ENCODE peak calls at places on chromosomes 4 and X, in ten cellular contexts. M, E, T, X, Z, W, B, A, D and G are unnamed samples.
A peak's percentile ranks its signal among the peaks of the same experiment; 100 is the strongest.

GRCh38 chr4:187069398-187069797 is 345.7 kb upstream of the FAT1 start:
- DNase-seq in W (no peak), M (no peak), Z (no peak), B (no peak), X (peak; percentile 8), T (no peak), D (no peak), E (no peak), A (no peak), G (no peak)

GRCh38 chr4:170990989-170991589 is 822.1 kb upstream of the GALNTL6 start:
- DNase-seq in A (no peak), X (peak; percentile 55), E (peak; percentile 76), B (no peak), T (peak; percentile 52), Z (no peak), M (no peak), D (peak; percentile 9), W (no peak), G (no peak)

GRCh38 chr4:2416564-2417195 is 1.8 kb downstream of the ZFYVE28 start:
- DNase-seq in A (no peak), Z (peak; percentile 47), W (no peak), T (no peak), M (no peak), D (no peak), E (no peak), X (no peak), B (no peak), G (no peak)

GRCh38 chr4:148060264-148061138 is 328.6 kb downstream of the ARHGAP10 start:
- DNase-seq in Z (no peak), D (no peak), M (no peak), A (no peak), X (no peak), E (no peak), T (no peak), W (no peak), B (no peak), G (no peak)

GRCh38 chrX:145190801-145191389 is 56.4 kb upstream of the SPANXN1 start:
- DNase-seq in A (no peak), D (peak; percentile 4), W (no peak), Z (no peak), B (no peak), X (peak; percentile 4), E (no peak), T (no peak), M (no peak), G (no peak)

GRCh38 chr4:14196141-14196540 is 568.6 kb upstream of the BOD1L1 start:
- DNase-seq in D (no peak), T (peak; percentile 48), Z (no peak), B (no peak), E (no peak), W (no peak), M (no peak), A (peak; percentile 15), X (peak; percentile 83), G (peak; percentile 69)

GRCh38 chrX:153911798-153912197 is 7.3 kb downstream of the AVPR2 start:
- DNase-seq in B (no peak), M (no peak), X (no peak), T (no peak), W (no peak), Z (no peak), D (no peak), A (no peak), E (no peak), G (no peak)

GRCh38 chrX:56812515-56813105 is 83.6 kb downstream of the NBDY start:
- DNase-seq in B (no peak), Z (no peak), W (no peak), D (peak; percentile 43), X (peak; percentile 32), M (peak; percentile 41), E (no peak), A (no peak), T (no peak), G (no peak)

GRCh38 chr4:26000274-26000950 is 86.4 kb downstream of the SMIM20 start:
- DNase-seq in Z (no peak), E (no peak), T (no peak), B (no peak), W (no peak), X (no peak), A (no peak), M (peak; percentile 13), D (no peak), G (peak; percentile 26)

GRCh38 chr4:70793626-70794025 is 46.1 kb downstream of the GRSF1 start:
- DNase-seq in X (no peak), M (no peak), A (no peak), T (no peak), D (no peak), E (no peak), B (no peak), Z (no peak), W (no peak), G (no peak)

GRCh38 chr4:72397314-72397713 is 171.7 kb downstream of the ADAMTS3 start:
- DNase-seq in M (no peak), D (no peak), X (peak; percentile 61), E (no peak), Z (no peak), B (no peak), W (peak; percentile 9), A (no peak), T (no peak), G (no peak)

GRCh38 chrX:6718766-6719165 is 183.8 kb upstream of the VCX3A start:
- DNase-seq in E (no peak), M (no peak), Z (no peak), X (no peak), B (no peak), W (no peak), D (no peak), T (no peak), A (no peak), G (no peak)

GRCh38 chrX:69551421-69552009 is 47.4 kb downstream of the NALF2 start:
- DNase-seq in M (no peak), D (no peak), W (no peak), Z (no peak), T (no peak), B (no peak), A (no peak), E (no peak), X (no peak), G (no peak)

GRCh38 chr4:24930136-24930535 is 17.3 kb upstream of the CCDC149 start:
- DNase-seq in W (no peak), T (no peak), M (no peak), E (no peak), Z (no peak), A (no peak), X (no peak), D (no peak), B (no peak), G (no peak)

GRCh38 chr4:175970734-175971133 is 94.9 kb upstream of the WDR17 start:
- DNase-seq in Z (no peak), M (no peak), D (no peak), B (no peak), W (no peak), T (peak; percentile 10), X (no peak), E (no peak), A (no peak), G (no peak)

GRCh38 chr4:110681381-110681780 is 58.5 kb upstream of the PITX2 start:
- DNase-seq in D (no peak), X (no peak), Z (no peak), A (no peak), E (no peak), M (no peak), W (no peak), T (no peak), B (no peak), G (no peak)

GRCh38 chrX:41923925-41924693 is 755 bp upstream of the CASK start:
- DNase-seq in X (peak; percentile 56), E (no peak), M (no peak), Z (no peak), T (peak; percentile 13), D (peak; percentile 30), B (no peak), W (no peak), A (no peak), G (peak; percentile 26)

GRCh38 chr4:71300964-71301363 is 37.9 kb upstream of the SLC4A4 start:
- DNase-seq in M (no peak), T (no peak), D (no peak), W (no peak), A (no peak), Z (no peak), X (no peak), B (no peak), E (no peak), G (no peak)

GRCh38 chrX:28189011-28189410 is 207.8 kb upstream of the DCAF8L1 start:
- DNase-seq in W (no peak), Z (no peak), B (no peak), X (peak; percentile 79), T (no peak), D (no peak), E (no peak), M (no peak), A (no peak), G (peak; percentile 86)